ENCODE peak calls at places on chromosome 4, in six cellular contexts. H is endodermal cell, F is cardiac muscle cell, W is right lobe of liver, M is hepatocyte, S is transverse colon. E is an unnamed sample. For H3K4me1, the result is how much of the 10 kb centered on the place peaks cover.

GRCh38 chr4:187017156-187017555 is 293.5 kb upstream of the FAT1 start:
- DNase-seq in H (no peak), F (no peak), W (no peak), M (no peak), S (no peak), E (no peak)

GRCh38 chr4:138910914-138911336 is 104.7 kb upstream of the NOCT start:
- DNase-seq in H (peak), F (peak), W (peak), M (peak), S (peak), E (peak)

GRCh38 chr4:107035711-107036601 is at the start of gene DKK2:
- DNase-seq in H (peak), F (peak), W (no peak), M (peak), S (peak), E (peak)

GRCh38 chr4:39686997-39687396 is 10.9 kb upstream of the UBE2K start:
- DNase-seq in H (no peak), F (no peak), W (no peak), M (no peak), S (no peak), E (no peak)

GRCh38 chr4:24519649-24520048 is 64.7 kb downstream of the DHX15 start:
- DNase-seq in H (peak), F (peak), W (no peak), M (peak), S (no peak), E (no peak)

GRCh38 chr4:173317003-173317402 is 17.2 kb downstream of the HMGB2 start:
- DNase-seq in H (peak), F (peak), W (no peak), M (no peak), S (no peak), E (peak)

GRCh38 chr4:70688795-70689231 is 481 bp downstream of the UTP3 start:
- DNase-seq in H (peak), F (no peak), W (no peak), M (peak), S (peak), E (no peak)

GRCh38 chr4:23889814-23890269 is at the start of gene PPARGC1A:
- DNase-seq in H (peak), F (peak), W (peak), M (peak), S (peak), E (peak)

GRCh38 chr4:72975488-72975784 is 94.1 kb downstream of the COX18 start:
- DNase-seq in H (no peak), F (peak), W (no peak), M (no peak), S (no peak), E (no peak)

GRCh38 chr4:146033149-146033548 is 94.5 kb upstream of the ZNF827 start:
- DNase-seq in H (peak), F (no peak), W (no peak), M (peak), S (peak), E (no peak)

GRCh38 chr4:2388430-2389182 is 29.8 kb downstream of the ZFYVE28 start:
- DNase-seq in H (no peak), F (peak), W (no peak), M (no peak), S (no peak), E (no peak)

GRCh38 chr4:60805500-60806313 is 394.4 kb upstream of the ADGRL3 start:
- DNase-seq in H (peak), F (peak), W (no peak), M (peak), S (no peak), E (no peak)

GRCh38 chr4:54542119-54542438 is 115.7 kb upstream of the KIT start:
- DNase-seq in H (no peak), F (no peak), W (no peak), M (no peak), S (no peak), E (no peak)

GRCh38 chr4:152104846-152105462 is 344.1 kb upstream of the GATB start:
- DNase-seq in H (no peak), F (no peak), W (no peak), M (no peak), S (no peak), E (no peak)

GRCh38 chr4:117417856-117418255 is 332.5 kb upstream of the TRAM1L1 start:
- DNase-seq in H (no peak), F (no peak), W (no peak), M (no peak), S (no peak), E (no peak)

GRCh38 chr4:57501715-57502114 is 391.5 kb upstream of the IGFBP7 start:
- DNase-seq in H (no peak), F (peak), W (no peak), M (peak), S (no peak), E (no peak)

GRCh38 chr4:20395160-20395773 is 143.6 kb downstream of the SLIT2 start:
- DNase-seq in H (peak), F (peak), W (peak), M (peak), S (peak), E (peak)

GRCh38 chr4:141922224-141922623 is 285.8 kb downstream of the IL15 start:
- DNase-seq in H (no peak), F (no peak), W (no peak), M (no peak), S (no peak), E (no peak)

GRCh38 chr4:163673848-163674702 is 179.6 kb downstream of the TMA16 start:
- DNase-seq in H (no peak), F (no peak), W (no peak), M (no peak), S (no peak), E (no peak)

GRCh38 chr4:7857238-7857701 is 82.4 kb downstream of the AFAP1 start:
- DNase-seq in H (no peak), F (peak), W (no peak), M (no peak), S (no peak), E (no peak)

GRCh38 chr4:147090486-147090885 is 144.8 kb upstream of the TTC29 start:
- DNase-seq in H (no peak), F (no peak), W (no peak), M (no peak), S (no peak), E (no peak)

GRCh38 chr4:11412211-11412610 is 16.5 kb downstream of the HS3ST1 start:
- DNase-seq in H (no peak), F (no peak), W (no peak), M (no peak), S (no peak), E (no peak)

GRCh38 chr4:57078685-57079521 is 31.3 kb downstream of the IGFBP7 start:
- DNase-seq in H (peak), F (no peak), W (no peak), M (peak), S (no peak), E (no peak)

GRCh38 chr4:139084425-139085093 is 69.0 kb downstream of the NOCT start:
- DNase-seq in H (no peak), F (no peak), W (no peak), M (no peak), S (no peak), E (no peak)

GRCh38 chr4:16196482-16197393 is 29.5 kb downstream of the TAPT1 start:
- DNase-seq in H (peak), F (peak), W (no peak), M (peak), S (no peak), E (no peak)
- TF ChIP-seq CTCF in H (peak), F (peak), W (peak), M (peak), S (peak), E (no peak)

GRCh38 chr4:140091305-140091704 is 62.7 kb downstream of the MAML3 start:
- DNase-seq in H (no peak), F (no peak), W (no peak), M (no peak), S (no peak), E (no peak)
- H3K4me1 ChIP-seq in H (under half), F (half or more), W (under half), M (half or more), S (under half), E (under half)

GRCh38 chr4:82718067-82718935 is 80.3 kb downstream of the SCD5 start:
- DNase-seq in H (no peak), F (peak), W (no peak), M (no peak), S (no peak), E (no peak)

GRCh38 chr4:82726601-82727000 is 72.0 kb downstream of the SCD5 start:
- DNase-seq in H (no peak), F (no peak), W (no peak), M (no peak), S (no peak), E (no peak)

GRCh38 chr4:82715731-82716617 is 82.6 kb downstream of the SCD5 start:
- DNase-seq in H (peak), F (peak), W (no peak), M (peak), S (no peak), E (no peak)

GRCh38 chr4:82721819-82722423 is 76.7 kb downstream of the SCD5 start:
- DNase-seq in H (no peak), F (no peak), W (no peak), M (peak), S (no peak), E (peak)
- TF ChIP-seq CTCF in H (peak), F (no peak), W (peak), M (peak), S (no peak), E (peak)

GRCh38 chr4:1247811-1248261 is 1.1 kb downstream of the CTBP1 start:
- DNase-seq in H (no peak), F (peak), W (no peak), M (no peak), S (no peak), E (no peak)
- H3K4me1 ChIP-seq in H (under half), F (under half), W (under half), M (under half), S (half or more), E (under half)

DNA sequence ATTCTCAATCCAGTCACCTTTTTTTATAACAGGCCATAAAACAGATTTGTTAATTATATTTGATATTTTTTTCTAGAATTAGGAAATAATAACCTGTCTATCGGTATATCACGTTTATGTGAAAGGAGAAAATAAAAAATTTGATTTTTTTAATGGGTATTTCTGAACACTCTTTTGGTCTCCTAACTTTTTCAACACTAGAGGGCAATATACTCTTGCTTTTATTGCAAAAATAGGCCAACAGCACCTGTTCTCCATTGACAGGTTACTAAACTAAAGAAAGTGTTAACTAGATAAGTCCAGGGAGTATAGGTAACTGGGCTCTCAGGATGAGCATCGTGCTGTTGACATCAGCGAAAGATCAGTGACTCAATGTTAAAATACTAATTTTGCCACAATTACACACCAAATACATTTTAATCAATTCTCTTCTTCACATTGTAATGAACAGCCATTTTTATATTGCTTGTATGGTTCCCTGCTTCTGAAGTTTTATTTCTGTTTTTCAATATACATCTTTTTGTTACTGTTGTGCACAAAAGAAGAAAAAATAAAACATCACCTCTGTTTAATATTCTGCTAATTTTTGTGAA is 22.8 kb downstream of the NDST4 start:
- DNase-seq in H (no peak), F (peak), W (no peak), M (peak), S (no peak), E (no peak)
- TF ChIP-seq CTCF in H (peak), F (peak), W (peak), M (peak), S (peak), E (peak)

GRCh38 chr4:113901994-113902787 is 77.3 kb downstream of the ARSJ start:
- DNase-seq in H (no peak), F (no peak), W (peak), M (peak), S (peak), E (no peak)
- H3K4me1 ChIP-seq in H (under half), F (under half), W (under half), M (under half), S (under half), E (under half)

GRCh38 chr4:97016186-97016945 is 1126.9 kb downstream of the STPG2 start:
- DNase-seq in H (no peak), F (no peak), W (no peak), M (no peak), S (no peak), E (no peak)
- TF ChIP-seq CTCF in H (no peak), F (no peak), W (no peak), M (no peak), S (no peak), E (no peak)